ENCODE peak calls at places on chromosomes 16 and 17, in seven cellular contexts. X is PC-3, H is tibial nerve, I is endodermal cell, A is adrenal gland, P is kidney, M is DND-41. E is an unnamed sample. For H3K4me1, the result is how much of the 10 kb centered on the place peaks cover.

GRCh38 chr17:51322390-51323029 is 62.2 kb downstream of the UTP18 start:
- DNase-seq in M (no peak), I (peak), P (no peak), X (peak), H (no peak), A (no peak), E (peak)

GRCh38 chr16:73032548-73033270 is 15.2 kb downstream of the ZFHX3 start:
- DNase-seq in A (no peak), H (no peak), I (peak), P (no peak), X (no peak), M (no peak), E (no peak)

GRCh38 chr16:56012479-56012811 is 137.3 kb upstream of the CES5A start:
- DNase-seq in M (no peak), P (no peak), A (no peak), X (no peak), I (no peak), H (no peak), E (no peak)

GRCh38 chr16:23334950-23335349 is 32.8 kb downstream of the SCNN1B start:
- DNase-seq in A (no peak), M (no peak), H (no peak), P (no peak), I (no peak), X (no peak), E (no peak)

GRCh38 chr17:614637-615546 is 99.7 kb downstream of the VPS53 start:
- DNase-seq in X (peak), I (no peak), P (no peak), M (no peak), A (no peak), H (no peak), E (no peak)

GRCh38 chr17:80352216-80352895 is 62.6 kb upstream of the ENDOV start:
- DNase-seq in P (no peak), I (no peak), X (no peak), A (no peak), M (no peak), H (no peak), E (no peak)

GRCh38 chr16:50367777-50368409 is 895 bp downstream of the BRD7 start:
- DNase-seq in I (no peak), X (peak), P (no peak), A (no peak), M (no peak), H (no peak), E (no peak)

GRCh38 chr16:87131996-87132345 is 185.2 kb downstream of the C16orf95 start:
- DNase-seq in H (no peak), I (no peak), A (no peak), X (no peak), P (no peak), M (no peak), E (no peak)

GRCh38 chr17:5080591-5080990 is 2.3 kb downstream of the ZFP3 start:
- DNase-seq in A (no peak), X (no peak), M (no peak), H (no peak), P (no peak), I (no peak), E (no peak)

GRCh38 chr16:47949276-47949675 is 206.5 kb downstream of the ABCC12 start:
- DNase-seq in A (no peak), M (no peak), H (no peak), P (no peak), I (no peak), X (no peak), E (no peak)

GRCh38 chr17:35376245-35376644 is 2.8 kb upstream of the SLFN11 start:
- DNase-seq in I (no peak), H (no peak), P (no peak), M (no peak), X (peak), A (no peak), E (no peak)

GRCh38 chr16:69381231-69381630 is 4.6 kb downstream of the TERF2 start:
- DNase-seq in M (no peak), I (no peak), P (no peak), X (no peak), H (no peak), A (no peak), E (no peak)

GRCh38 chr16:87688876-87689815 is 76.6 kb downstream of the KLHDC4 start:
- DNase-seq in M (no peak), A (no peak), X (no peak), H (no peak), P (peak), I (no peak), E (no peak)

GRCh38 chr16:4203748-4204147 is 38.1 kb downstream of the SRL start:
- DNase-seq in I (no peak), X (no peak), A (no peak), P (no peak), H (no peak), M (no peak), E (no peak)

GRCh38 chr16:12716658-12717057 is 87.0 kb downstream of the CPPED1 start:
- DNase-seq in P (no peak), M (no peak), A (no peak), I (no peak), H (no peak), X (no peak), E (no peak)

GRCh38 chr16:85338989-85339388 is 226.7 kb upstream of the CIBAR2 start:
- DNase-seq in P (no peak), I (no peak), M (no peak), H (no peak), X (no peak), A (no peak), E (no peak)

GRCh38 chr16:17951273-17951845 is 385.2 kb downstream of the NPIPA8 start:
- DNase-seq in I (no peak), H (no peak), A (no peak), M (no peak), X (no peak), P (no peak), E (no peak)

GRCh38 chr17:7017827-7018200 is 5.0 kb upstream of the BCL6B start:
- DNase-seq in P (peak), X (no peak), I (peak), M (peak), A (no peak), H (no peak), E (no peak)

GRCh38 chr17:63838586-63839184 is 3.8 kb downstream of the SMARCD2 start:
- DNase-seq in M (no peak), P (peak), X (peak), A (peak), I (no peak), H (peak), E (peak)

GRCh38 chr16:84929421-84930297 is 81.7 kb downstream of the ZDHHC7 start:
- DNase-seq in A (no peak), P (peak), X (no peak), I (no peak), H (peak), M (no peak), E (no peak)

GRCh38 chr17:63774982-63775290 is 966 bp downstream of the DDX42 start:
- DNase-seq in I (no peak), X (peak), H (no peak), M (peak), P (no peak), A (no peak), E (no peak)

GRCh38 chr17:40355123-40355803 is 9.3 kb downstream of the GJD3 start:
- DNase-seq in I (peak), X (peak), A (peak), M (peak), P (peak), H (peak), E (peak)

GRCh38 chr16:11563493-11564040 is 23.2 kb downstream of the LITAF start:
- DNase-seq in P (peak), H (no peak), X (no peak), A (no peak), I (no peak), M (no peak), E (no peak)

GRCh38 chr16:82042841-82043240 is 7.8 kb downstream of the HSD17B2 start:
- DNase-seq in P (no peak), X (no peak), I (no peak), H (no peak), M (no peak), A (no peak), E (no peak)

GRCh38 chr16:23823475-23824407 is 12.0 kb upstream of the PRKCB start:
- DNase-seq in H (no peak), M (no peak), I (peak), A (no peak), P (no peak), X (no peak), E (no peak)

GRCh38 chr17:81189670-81190530 is 23.9 kb upstream of the AATK start:
- DNase-seq in P (no peak), X (no peak), A (no peak), H (no peak), I (peak), M (no peak), E (no peak)

GRCh38 chr17:73347355-73347754 is 35.6 kb upstream of the CDC42EP4 start:
- DNase-seq in M (no peak), I (no peak), P (no peak), H (no peak), A (no peak), X (no peak), E (peak)

GRCh38 chr17:58529275-58529674 is 14.8 kb upstream of the MTMR4 start:
- DNase-seq in P (peak), I (peak), H (no peak), M (no peak), A (no peak), X (no peak), E (no peak)

GRCh38 chr16:24141917-24142316 is 114.2 kb upstream of the CACNG3 start:
- DNase-seq in I (no peak), A (no peak), P (no peak), H (no peak), M (no peak), X (no peak), E (no peak)

GRCh38 chr17:73043686-73044581 is 48.6 kb downstream of the SLC39A11 start:
- DNase-seq in H (no peak), X (peak), M (no peak), A (no peak), P (no peak), I (no peak), E (no peak)

GRCh38 chr17:57577751-57578607 is 167.1 kb downstream of the CCDC182 start:
- DNase-seq in I (peak), A (peak), H (peak), M (no peak), X (no peak), P (peak), E (peak)

GRCh38 chr17:66135896-66136295 is 56.0 kb downstream of the CEP112 start:
- DNase-seq in I (no peak), M (no peak), H (no peak), X (no peak), A (no peak), P (no peak), E (no peak)

GRCh38 chr16:85286066-85286712 is 173.9 kb upstream of the CIBAR2 start:
- DNase-seq in M (no peak), P (no peak), A (peak), I (no peak), X (no peak), H (peak), E (no peak)

GRCh38 chr17:14270508-14270907 is 30.4 kb upstream of the HS3ST3B1 start:
- DNase-seq in A (no peak), M (no peak), H (no peak), I (peak), P (no peak), X (no peak), E (no peak)

GRCh38 chr17:66507103-66507923 is 204.9 kb downstream of the PRKCA start:
- DNase-seq in A (peak), I (no peak), M (no peak), X (peak), P (no peak), H (peak), E (peak)

GRCh38 chr17:39098474-39099090 is 52.9 kb downstream of the PLXDC1 start:
- DNase-seq in P (no peak), A (no peak), H (no peak), X (no peak), I (peak), M (no peak), E (no peak)

GRCh38 chr17:39097537-39097936 is 53.9 kb downstream of the PLXDC1 start:
- DNase-seq in I (no peak), X (no peak), H (no peak), A (no peak), P (no peak), M (no peak), E (no peak)

GRCh38 chr17:39100530-39100929 is 50.9 kb downstream of the PLXDC1 start:
- DNase-seq in I (no peak), H (no peak), M (no peak), X (no peak), A (no peak), P (no peak), E (no peak)

GRCh38 chr17:39101139-39101538 is 50.3 kb downstream of the PLXDC1 start:
- DNase-seq in H (no peak), X (no peak), I (no peak), P (no peak), A (no peak), M (no peak), E (no peak)

DNA sequence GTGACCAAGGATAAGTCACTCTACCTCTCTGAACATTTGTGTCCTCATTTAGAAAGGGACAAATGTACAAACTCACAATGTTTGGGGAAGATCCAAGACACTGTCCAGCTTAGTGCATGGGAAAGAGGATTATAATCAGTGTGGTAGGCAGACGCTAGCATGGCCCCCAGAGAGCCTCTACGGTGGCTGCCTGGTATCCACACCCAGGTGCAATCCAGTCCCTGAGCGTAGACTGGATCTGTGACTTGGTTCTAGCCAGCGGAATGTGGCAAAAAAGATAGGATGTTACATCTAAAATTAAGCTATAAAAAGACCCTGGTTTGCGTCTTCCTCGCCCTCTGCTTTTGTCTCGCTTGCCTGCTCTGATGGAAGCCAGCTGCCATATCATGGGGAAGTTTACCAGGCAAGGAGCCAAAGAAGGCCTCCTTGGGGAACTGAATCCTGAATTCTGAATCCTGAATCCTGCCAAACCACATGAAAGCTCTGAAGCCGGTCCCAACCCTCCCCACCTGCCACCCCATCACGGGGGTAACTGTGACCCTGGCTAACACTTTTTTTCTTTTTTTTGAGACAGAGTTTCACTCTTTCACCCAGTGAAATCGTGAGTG is 51.6 kb downstream of the PLXDC1 start:
- DNase-seq in P (no peak), M (no peak), A (no peak), I (no peak), X (no peak), H (peak), E (peak)
- H3K27ac ChIP-seq in P (peak), M (no peak), A (no peak), I (no peak), X (no peak), H (peak), E (peak)

DNA sequence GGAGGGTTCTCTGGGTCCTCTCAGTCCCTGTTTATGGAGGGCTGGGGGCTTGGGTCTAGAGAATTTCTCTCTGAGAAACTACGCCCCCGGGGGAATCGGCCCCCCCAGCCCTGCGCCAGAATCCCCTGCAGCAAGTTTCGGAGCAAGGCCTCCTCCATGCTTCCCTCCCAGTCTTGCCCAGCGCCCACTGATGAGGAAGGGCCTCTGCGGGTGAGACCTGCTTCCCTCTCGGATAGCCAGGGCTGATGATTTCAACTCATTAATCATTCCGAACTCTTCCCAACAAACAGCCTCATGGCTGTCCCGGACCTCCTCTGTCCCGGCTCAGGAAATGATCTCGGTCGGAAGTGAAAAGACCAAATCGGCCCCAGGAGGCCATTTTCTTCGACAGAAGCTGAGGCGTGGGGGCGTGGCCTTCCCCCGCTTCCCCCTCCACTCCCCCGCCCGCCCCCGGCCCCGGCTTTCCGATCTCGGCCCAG is 1.1 kb upstream of the HEXIM1 start:
- DNase-seq in A (no peak), M (peak), H (peak), P (peak), X (no peak), I (no peak), E (peak)
- H3K4me1 ChIP-seq in A (under half), M (under half), H (half or more), P (under half), X (under half), I (under half), E (under half)

GRCh38 chr17:78369791-78370381 is 8.6 kb upstream of the PGS1 start:
- DNase-seq in A (no peak), I (peak), H (no peak), M (no peak), P (no peak), X (no peak), E (no peak)

GRCh38 chr17:78374631-78375274 is 3.7 kb upstream of the PGS1 start:
- DNase-seq in A (no peak), M (no peak), P (no peak), H (no peak), I (peak), X (peak), E (no peak)

GRCh38 chr17:78374189-78374588 is 4.3 kb upstream of the PGS1 start:
- DNase-seq in M (no peak), A (no peak), I (no peak), X (peak), H (no peak), P (no peak), E (no peak)

GRCh38 chr17:78375401-78376079 is 2.9 kb upstream of the PGS1 start:
- DNase-seq in X (peak), M (no peak), I (peak), H (no peak), P (no peak), A (no peak), E (no peak)

GRCh38 chr17:78372811-78373210 is 5.6 kb upstream of the PGS1 start:
- DNase-seq in M (no peak), X (no peak), I (peak), H (no peak), P (no peak), A (no peak), E (no peak)
- H3K27ac ChIP-seq in M (no peak), X (no peak), I (no peak), H (no peak), P (no peak), A (no peak), E (no peak)

DNA sequence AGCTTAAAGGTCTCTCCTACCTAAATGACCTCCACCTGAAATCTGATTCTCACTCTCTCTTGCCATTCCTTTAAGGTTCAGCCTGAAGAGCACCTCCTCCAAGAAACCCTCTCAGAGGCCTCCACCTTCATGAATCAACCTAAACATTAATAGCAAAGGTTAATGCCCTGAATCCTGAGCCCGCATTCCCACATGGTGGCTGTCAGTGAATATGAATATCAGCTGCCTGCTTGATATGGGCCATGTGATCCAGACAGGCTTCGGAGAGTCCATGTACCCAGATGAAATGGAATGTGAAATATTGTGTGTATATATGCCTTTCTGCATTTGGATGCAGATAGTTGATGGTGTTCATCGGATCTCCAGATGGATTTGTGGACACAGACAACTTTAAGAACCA is 317.5 kb downstream of the TOX3 start:
- DNase-seq in I (no peak), P (no peak), M (no peak), X (no peak), H (no peak), A (no peak), E (no peak)
- H3K4me1 ChIP-seq in I (under half), P (under half), M (under half), X (under half), H (under half), A (under half), E (under half)

GRCh38 chr16:78744796-78745464 is 645.5 kb downstream of the WWOX start:
- DNase-seq in M (no peak), A (no peak), H (no peak), P (no peak), I (no peak), X (no peak), E (no peak)
- H3K27ac ChIP-seq in M (no peak), A (no peak), H (peak), P (no peak), I (no peak), X (no peak), E (no peak)

GRCh38 chr16:28930652-28931051 is 1.1 kb upstream of the CD19 start:
- DNase-seq in P (no peak), H (no peak), X (no peak), I (no peak), M (peak), A (no peak), E (peak)
- H3K4me1 ChIP-seq in P (under half), H (under half), X (under half), I (under half), M (under half), A (under half), E (under half)

GRCh38 chr17:32928527-32929287 is 754 bp downstream of the TMEM98 start:
- DNase-seq in M (no peak), P (no peak), A (no peak), H (no peak), X (no peak), I (no peak), E (no peak)
- H3K27ac ChIP-seq in M (no peak), P (no peak), A (peak), H (peak), X (no peak), I (peak), E (peak)

DNA sequence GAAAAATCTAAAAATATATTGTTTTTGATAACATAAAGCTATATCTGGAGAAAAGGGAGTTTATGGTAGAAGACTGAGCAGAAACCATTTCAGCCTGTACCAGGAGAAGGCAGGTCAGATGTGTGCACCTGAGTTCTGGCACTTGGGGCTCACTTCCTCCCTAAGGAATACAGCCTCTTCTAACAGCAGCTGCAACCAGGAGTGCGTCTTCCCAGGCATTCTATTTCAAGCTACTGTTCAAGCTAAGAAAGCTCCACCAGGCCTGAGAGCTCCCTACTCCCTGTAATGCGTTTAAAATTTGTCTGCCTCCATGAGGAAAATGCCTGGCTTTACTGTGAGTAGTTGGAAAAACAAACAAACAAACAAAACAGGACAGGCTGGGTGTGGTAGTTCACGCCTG is 96.1 kb downstream of the ZNF778 start:
- DNase-seq in H (no peak), X (no peak), I (no peak), P (no peak), A (no peak), M (no peak), E (no peak)
- H3K4me1 ChIP-seq in H (half or more), X (under half), I (under half), P (under half), A (under half), M (under half), E (half or more)